ENCODE peak calls at places on chromosomes 13 and 19, in four cellular contexts. X, F, N and W are unnamed samples.

GRCh38 chr19:29547981-29548380 is 22.2 kb downstream of the VSTM2B start:
- DNase-seq in N (no peak), X (no peak), F (no peak), W (no peak)

GRCh38 chr19:30313353-30313750 is 58.8 kb upstream of the ZNF536 start:
- DNase-seq in X (no peak), N (no peak), F (peak), W (no peak)

GRCh38 chr13:48457578-48458242 is 44.8 kb upstream of the LPAR6 start:
- DNase-seq in N (no peak), X (no peak), F (no peak), W (no peak)

GRCh38 chr13:45119469-45119989 is 781 bp upstream of the GTF2F2 start:
- DNase-seq in N (no peak), X (no peak), F (peak), W (no peak)

GRCh38 chr19:49911381-49912145 is 14.9 kb upstream of the IL4I1 start:
- DNase-seq in X (no peak), F (no peak), N (no peak), W (no peak)

GRCh38 chr19:8423821-8424223 is 10.7 kb downstream of the MARCHF2 start:
- DNase-seq in N (peak), X (peak), F (peak), W (peak)

GRCh38 chr19:46761418-46761831 is 15.2 kb upstream of the STRN4 start:
- DNase-seq in F (no peak), X (no peak), N (no peak), W (no peak)

GRCh38 chr19:47765522-47766358 is 12.8 kb upstream of the SELENOW start:
- DNase-seq in X (peak), F (peak), N (peak), W (peak)

GRCh38 chr13:106649495-106649894 is 81.6 kb upstream of the ARGLU1 start:
- DNase-seq in N (no peak), X (no peak), F (no peak), W (no peak)

DNA sequence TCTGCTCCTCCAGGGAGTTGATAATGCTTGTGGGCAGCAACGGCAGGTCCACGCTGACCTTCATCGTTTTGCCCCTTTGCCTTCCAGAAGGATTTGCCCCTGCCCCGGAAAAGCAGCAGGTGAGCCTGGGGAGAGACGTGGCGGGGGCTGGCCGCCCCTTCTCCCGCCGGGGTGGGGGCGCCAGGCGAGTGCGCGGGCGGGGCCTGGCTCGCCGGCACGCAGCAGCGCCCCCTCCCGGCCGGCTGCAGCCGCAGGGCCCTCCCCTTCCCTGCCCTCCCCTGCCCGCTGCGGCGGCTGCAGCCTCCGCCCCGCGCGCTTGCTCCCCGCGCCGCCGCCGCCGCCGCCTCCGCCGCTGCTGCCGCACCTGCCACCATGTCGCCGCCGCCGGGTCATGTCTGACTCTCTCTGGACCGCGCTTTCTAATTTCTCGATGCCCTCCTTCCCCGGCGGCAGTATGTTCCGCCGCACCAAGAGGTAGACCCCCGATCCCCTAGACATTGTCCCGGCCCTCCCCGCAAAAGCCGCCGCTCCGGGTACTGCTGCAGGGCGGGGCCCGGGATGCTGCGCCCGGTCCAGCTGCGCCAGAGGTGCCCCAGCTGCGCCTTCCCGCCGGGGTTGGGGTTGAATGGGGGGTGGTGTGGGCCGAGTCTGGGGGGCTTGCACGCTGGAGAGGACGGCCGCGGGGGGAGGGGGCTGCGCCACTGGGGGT is at the start of gene MAST1:
- DNase-seq in F (peak), N (no peak), X (peak), W (no peak)
- TF ChIP-seq CTCF in F (peak), N (peak), X (peak), W (peak)

GRCh38 chr19:51803965-51804364 is 9.0 kb downstream of the FPR3 start:
- DNase-seq in X (no peak), F (no peak), N (no peak), W (no peak)
- H3K27ac ChIP-seq in X (peak), F (no peak), N (no peak), W (no peak)

GRCh38 chr19:17149393-17150135 is 65.6 kb upstream of the USE1 start:
- DNase-seq in F (no peak), X (no peak), N (no peak), W (no peak)

GRCh38 chr19:17148130-17148529 is 67.0 kb upstream of the USE1 start:
- DNase-seq in N (no peak), F (no peak), X (no peak), W (no peak)

DNA sequence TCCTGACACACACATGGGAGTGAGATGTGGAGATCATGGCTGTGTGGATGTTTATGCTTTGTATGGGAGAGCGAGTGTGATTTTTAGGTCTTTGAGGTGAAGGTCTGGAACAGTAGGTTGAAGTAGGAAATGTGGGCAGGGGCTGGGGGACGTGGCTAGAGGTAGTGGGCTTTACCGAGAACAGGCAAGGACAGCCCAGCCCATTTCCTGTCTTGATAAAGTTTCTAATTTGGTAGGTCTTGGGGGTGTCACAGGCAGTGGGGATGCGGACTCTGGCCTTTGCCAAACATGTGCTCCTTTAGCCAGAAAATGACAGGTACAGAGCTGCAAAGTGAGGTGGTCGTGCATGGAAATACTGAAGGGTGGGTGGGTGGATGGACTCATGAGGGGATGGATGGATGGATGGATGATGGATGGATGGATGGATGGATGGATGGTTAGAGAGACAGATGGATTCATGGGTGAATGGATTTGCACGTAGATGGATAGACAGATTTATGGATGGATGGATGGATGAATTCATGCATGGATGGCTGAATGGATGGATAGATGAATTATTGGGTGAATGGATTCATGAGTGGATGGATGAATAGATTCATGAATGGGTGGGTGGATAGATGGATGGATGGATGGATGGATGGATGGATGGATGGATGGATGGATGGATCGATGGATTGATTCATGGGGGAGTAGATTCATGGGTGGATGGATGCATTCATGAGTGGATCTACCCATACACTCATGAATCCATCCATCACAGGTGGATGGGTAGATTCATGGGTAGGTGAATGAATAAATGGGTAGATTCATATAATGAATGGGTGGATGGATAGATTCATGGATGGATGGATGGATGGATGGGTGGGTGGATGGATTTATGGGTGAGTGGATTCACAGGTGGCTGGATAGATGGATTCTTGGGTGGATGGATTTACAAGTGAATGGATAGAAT is 69.3 kb upstream of the USE1 start:
- DNase-seq in F (no peak), N (no peak), X (no peak), W (no peak)
- H3K4me3 ChIP-seq in F (no peak), N (no peak), X (no peak), W (no peak)

GRCh38 chr19:55831846-55832245 is at the start of gene NLRP11:
- DNase-seq in X (no peak), F (no peak), N (no peak), W (no peak)

GRCh38 chr19:55830656-55831055 is 1.1 kb downstream of the NLRP11 start:
- DNase-seq in X (no peak), F (no peak), N (no peak), W (no peak)

GRCh38 chr19:55838251-55838650 is 1.9 kb downstream of the NLRP4 start:
- DNase-seq in N (no peak), F (no peak), X (no peak), W (no peak)

GRCh38 chr19:55836340-55836739 is at the start of gene NLRP4:
- DNase-seq in F (no peak), N (no peak), X (no peak), W (no peak)

DNA sequence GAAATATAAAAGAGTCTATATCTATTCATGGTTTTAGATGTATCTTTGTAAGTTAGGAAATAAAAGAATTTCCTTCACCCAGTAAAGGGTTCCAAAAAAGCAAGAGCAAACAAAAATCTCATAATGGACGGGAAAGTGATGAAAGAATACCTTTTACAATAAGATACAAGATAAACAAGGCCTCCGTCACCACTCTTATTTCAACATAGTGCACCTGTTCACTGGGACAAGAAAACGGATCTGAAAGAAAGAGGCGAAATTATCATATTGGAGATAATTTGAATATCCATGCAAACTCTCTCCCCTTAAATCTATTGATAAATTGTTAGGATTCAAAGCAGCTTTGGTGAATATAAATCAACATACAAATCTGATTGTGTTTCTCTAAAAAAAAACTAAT is 877 bp upstream of the NLRP11 start:
- DNase-seq in F (no peak), X (no peak), N (no peak), W (no peak)
- TF ChIP-seq CTCF in F (no peak), X (no peak), N (no peak), W (no peak)